ENCODE peak calls at places on chromosomes 6 and 20, in six cellular contexts. Y, X, Z, M, U and Q are unnamed samples.

GRCh38 chr20:23085415-23086055 is 589 bp downstream of the CD93 start:
- DNase-seq in M (no peak), X (peak), U (no peak), Z (no peak), Y (no peak), Q (no peak)

GRCh38 chr20:24991897-24992419 is 593 bp downstream of the APMAP start:
- DNase-seq in Z (no peak), X (peak), M (no peak), Y (peak), U (peak), Q (no peak)

GRCh38 chr6:38436726-38437465 is 202.8 kb downstream of the BTBD9 start:
- DNase-seq in Z (no peak), M (no peak), X (no peak), U (no peak), Y (peak), Q (no peak)

GRCh38 chr20:37529968-37530600 is 2.4 kb upstream of the BLCAP start:
- DNase-seq in Y (no peak), M (no peak), X (no peak), Z (no peak), U (no peak), Q (no peak)

GRCh38 chr20:60126975-60127374 is 168.8 kb downstream of the CDH26 start:
- DNase-seq in M (no peak), Z (no peak), U (no peak), Y (no peak), X (no peak), Q (no peak)

GRCh38 chr20:15834857-15835256 is 738.4 kb downstream of the KIF16B start:
- DNase-seq in U (no peak), Y (no peak), X (no peak), Z (no peak), M (no peak), Q (no peak)

GRCh38 chr6:151916680-151917164 is 109.2 kb downstream of the ESR1 start:
- DNase-seq in Y (peak), M (no peak), Z (no peak), X (no peak), U (no peak), Q (no peak)

GRCh38 chr6:56798163-56798562 is 155.5 kb upstream of the DST start:
- DNase-seq in U (no peak), Z (no peak), Y (peak), M (no peak), X (no peak), Q (no peak)

GRCh38 chr6:158057213-158057987 is 75.7 kb downstream of the SYNJ2 start:
- DNase-seq in U (no peak), Z (no peak), M (peak), Y (peak), X (no peak), Q (no peak)

GRCh38 chr6:23754197-23754596 is 371.8 kb upstream of the NRSN1 start:
- DNase-seq in M (no peak), U (no peak), Z (no peak), Y (no peak), X (no peak), Q (no peak)

GRCh38 chr6:125114248-125114858 is 39.2 kb upstream of the TPD52L1 start:
- DNase-seq in X (no peak), U (no peak), Y (peak), Z (no peak), M (peak), Q (no peak)